ENCODE peak calls at places on chromosomes 2 and 18, in nine cellular contexts. I is RPMI7951; C is fibroblast of pulmonary artery; S is activated T-cell treated with anti-CD3 and anti-CD28 coated beads, Interleukin-2, amount 50 U/mL, for 24 hours; F is ecto neural progenitor cell; G is LHCN-M2; D is activated CD4-positive, alpha-beta T cell treated with anti-CD3 and anti-CD28 coated beads, Interleukin-2, amount 50 U/mL, for 48 hours; T is substantia nigra; J is AG09319. P is an unnamed sample.

GRCh38 chr18:69622961-69623360 is 222.3 kb downstream of the DOK6 start:
- DNase-seq in I (no peak), C (no peak), S (no peak), F (no peak), G (no peak), D (no peak), T (no peak), J (no peak), P (no peak)

GRCh38 chr18:67421666-67422065 is 94.9 kb downstream of the DSEL start:
- DNase-seq in I (no peak), C (peak; percentile 37), S (no peak), F (no peak), G (peak; percentile 19), D (no peak), T (no peak), J (no peak), P (no peak)

GRCh38 chr18:29644276-29644675 is 1398.3 kb downstream of the DSC3 start:
- DNase-seq in I (peak; percentile 18), C (peak; percentile 26), S (no peak), F (no peak), G (peak; percentile 83), D (no peak), T (no peak), J (no peak), P (peak; percentile 70)

GRCh38 chr18:49767111-49768050 is 46.0 kb downstream of the ACAA2 start:
- DNase-seq in I (no peak), C (peak; percentile 41), S (no peak), F (no peak), G (no peak), D (no peak), T (no peak), J (no peak), P (no peak)

GRCh38 chr2:113216321-113216720 is 42.5 kb downstream of the PSD4 start:
- DNase-seq in I (no peak), C (no peak), S (no peak), F (no peak), G (no peak), D (no peak), T (no peak), J (no peak), P (no peak)

GRCh38 chr2:6538607-6539006 is 327.1 kb downstream of the CMPK2 start:
- DNase-seq in I (no peak), C (no peak), S (no peak), F (no peak), G (peak; percentile 38), D (no peak), T (no peak), J (no peak), P (peak; percentile 57)

GRCh38 chr2:172101707-172102158 is 967 bp downstream of the DLX2 start:
- DNase-seq in I (peak; percentile 28), C (no peak), S (peak; percentile 62), F (peak; percentile 62), G (no peak), D (no peak), T (no peak), J (no peak), P (no peak)

GRCh38 chr18:877238-877637 is 27.4 kb upstream of the ADCYAP1 start:
- DNase-seq in I (no peak), C (no peak), S (no peak), F (no peak), G (no peak), D (no peak), T (no peak), J (no peak), P (no peak)

GRCh38 chr2:108593547-108594098 is 59.4 kb downstream of the LIMS1 start:
- DNase-seq in I (peak; percentile 92), C (peak; percentile 83), S (no peak), F (no peak), G (peak; percentile 90), D (no peak), T (no peak), J (no peak), P (peak; percentile 85)

GRCh38 chr2:172512810-172513523 is 42.9 kb upstream of the PDK1 start:
- DNase-seq in I (no peak), C (no peak), S (no peak), F (no peak), G (no peak), D (no peak), T (no peak), J (no peak), P (no peak)

GRCh38 chr18:50663626-50664441 is 103.9 kb downstream of the MAPK4 start:
- DNase-seq in I (no peak), C (no peak), S (no peak), F (no peak), G (no peak), D (no peak), T (no peak), J (no peak), P (no peak)

GRCh38 chr2:166468124-166469024 is 25.7 kb downstream of the SCN7A start:
- DNase-seq in I (no peak), C (peak; percentile 31), S (no peak), F (no peak), G (peak; percentile 5), D (no peak), T (no peak), J (no peak), P (no peak)

GRCh38 chr2:206083602-206084467 is 2.1 kb downstream of the INO80D start:
- DNase-seq in I (no peak), C (no peak), S (peak; percentile 38), F (no peak), G (no peak), D (peak; percentile 23), T (no peak), J (no peak), P (no peak)

GRCh38 chr2:16266571-16266970 is 326.2 kb downstream of the MYCN start:
- DNase-seq in I (no peak), C (no peak), S (no peak), F (no peak), G (no peak), D (no peak), T (no peak), J (no peak), P (no peak)

GRCh38 chr18:5391427-5391826 is 95.9 kb upstream of the ZBTB14 start:
- DNase-seq in I (no peak), C (no peak), S (no peak), F (no peak), G (no peak), D (no peak), T (no peak), J (no peak), P (no peak)